ENCODE peak calls at places on chromosomes 13 and 19, in four cellular contexts. E is heart right ventricle, P is MM.1S, W is Panc1. O is an unnamed sample. For H3K36me3, the result is how much of the 10 kb centered on the place peaks cover.

GRCh38 chr13:103695320-103695719 is 629.1 kb upstream of the SLC10A2 start:
- DNase-seq in W (no peak), P (no peak), E (no peak), O (no peak)

GRCh38 chr13:97724450-97724849 is 229.0 kb upstream of the IPO5 start:
- DNase-seq in W (no peak), P (no peak), E (no peak), O (no peak)

GRCh38 chr19:18488403-18488723 is 33.5 kb downstream of the ELL start:
- DNase-seq in P (no peak), E (no peak), W (no peak), O (no peak)

GRCh38 chr13:49443327-49443688 is 556 bp downstream of the CAB39L start:
- DNase-seq in P (peak), E (no peak), W (no peak), O (no peak)

GRCh38 chr13:34941835-34942731 is at the start of gene NBEA:
- DNase-seq in P (peak), E (peak), W (no peak), O (peak)

GRCh38 chr13:99984463-99985242 is 3.1 kb downstream of the ZIC2 start:
- DNase-seq in E (no peak), P (no peak), W (no peak), O (no peak)

GRCh38 chr19:37012093-37012745 is 66.0 kb upstream of the ZNF420 start:
- DNase-seq in P (no peak), W (no peak), E (no peak), O (no peak)

GRCh38 chr19:34391813-34392212 is 12.4 kb upstream of the PDCD2L start:
- DNase-seq in W (no peak), P (no peak), E (no peak), O (no peak)

GRCh38 chr13:67880916-67881315 is 650.8 kb upstream of the PCDH9 start:
- DNase-seq in P (no peak), E (no peak), W (no peak), O (peak)

GRCh38 chr19:33214621-33215020 is 11.0 kb downstream of the SLC7A10 start:
- DNase-seq in P (no peak), W (no peak), E (no peak), O (peak)

GRCh38 chr19:47483200-47483599 is 819 bp downstream of the KPTN start:
- DNase-seq in E (no peak), W (no peak), P (no peak), O (no peak)

GRCh38 chr13:18212873-18213272 is 968.8 kb downstream of the TUBA3C start:
- DNase-seq in E (peak), P (no peak), W (no peak), O (peak)

GRCh38 chr19:2305974-2306806 is 1.8 kb downstream of the LINGO3 start:
- DNase-seq in W (no peak), E (no peak), P (no peak), O (no peak)

GRCh38 chr13:49112782-49113525 is 107.2 kb upstream of the MLNR start:
- DNase-seq in P (no peak), E (no peak), W (no peak), O (no peak)

GRCh38 chr19:8827277-8827676 is 4.8 kb downstream of the ZNF558 start:
- DNase-seq in P (no peak), E (no peak), W (no peak), O (no peak)

GRCh38 chr13:36363464-36363863 is 17.3 kb upstream of the SPART start:
- DNase-seq in P (no peak), W (no peak), E (no peak), O (no peak)
- H3K4me3 ChIP-seq in P (no peak), W (no peak), E (no peak), O (no peak)

DNA sequence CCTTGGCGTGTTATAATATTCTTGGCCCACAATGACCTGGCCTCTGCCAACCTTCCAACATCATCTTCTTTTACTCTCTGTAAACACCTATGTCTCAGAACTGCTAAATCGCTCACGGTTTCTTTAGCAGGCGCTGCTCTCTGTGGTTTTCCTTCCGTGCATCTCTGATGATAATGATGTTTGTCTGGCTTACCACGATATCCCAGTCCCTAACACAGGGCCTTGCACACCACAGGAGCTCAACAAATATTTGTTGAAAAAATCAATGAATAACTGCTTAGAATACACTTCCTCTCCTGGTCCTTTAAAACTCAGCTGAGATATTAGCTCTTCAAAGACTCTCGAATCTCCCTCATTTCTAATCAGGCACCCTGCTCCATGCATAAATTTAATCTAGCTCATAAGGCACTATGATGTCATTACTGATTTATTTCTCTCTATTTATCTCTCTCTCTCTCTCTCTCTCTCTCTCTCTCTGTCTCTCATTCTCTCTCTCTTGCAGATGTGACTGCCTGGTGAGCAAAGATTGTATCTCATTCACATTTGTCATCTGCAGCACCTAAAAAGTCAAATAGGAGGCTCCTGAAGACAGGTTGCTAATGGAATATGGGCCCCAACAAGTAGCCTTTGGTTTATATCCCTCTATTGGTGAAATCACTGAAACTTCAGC is 206.4 kb downstream of the NHLRC3 start:
- DNase-seq in P (no peak), E (no peak), W (no peak), O (no peak)
- H3K36me3 ChIP-seq in P (under half), E (under half), W (under half), O (under half)

DNA sequence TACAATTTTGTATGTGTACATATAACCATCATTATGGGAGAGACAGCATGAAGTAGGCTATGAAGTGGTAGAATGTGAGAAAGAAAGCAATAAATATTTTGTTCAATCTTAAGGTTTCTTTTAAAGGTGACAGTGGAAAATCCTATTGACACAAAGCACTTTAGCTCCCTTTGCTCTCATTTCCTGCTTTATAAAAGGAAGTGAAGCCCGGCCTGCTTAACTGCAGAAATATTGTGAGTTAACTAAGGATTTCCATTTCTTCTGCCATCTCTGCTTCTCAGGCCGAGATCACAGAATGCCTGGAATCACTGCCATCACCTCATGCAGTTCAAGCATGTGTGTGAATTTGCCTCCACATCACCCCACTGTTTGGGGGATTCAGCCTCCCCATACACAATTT is 83.5 kb downstream of the FRY start:
- DNase-seq in W (no peak), P (no peak), E (no peak), O (no peak)
- H3K4me3 ChIP-seq in W (no peak), P (no peak), E (no peak), O (no peak)

GRCh38 chr19:23384166-23384565 is 11.1 kb downstream of the ZNF91 start:
- DNase-seq in E (no peak), P (no peak), W (no peak), O (no peak)
- H3K36me3 ChIP-seq in E (half or more), P (under half), W (under half), O (under half)

DNA sequence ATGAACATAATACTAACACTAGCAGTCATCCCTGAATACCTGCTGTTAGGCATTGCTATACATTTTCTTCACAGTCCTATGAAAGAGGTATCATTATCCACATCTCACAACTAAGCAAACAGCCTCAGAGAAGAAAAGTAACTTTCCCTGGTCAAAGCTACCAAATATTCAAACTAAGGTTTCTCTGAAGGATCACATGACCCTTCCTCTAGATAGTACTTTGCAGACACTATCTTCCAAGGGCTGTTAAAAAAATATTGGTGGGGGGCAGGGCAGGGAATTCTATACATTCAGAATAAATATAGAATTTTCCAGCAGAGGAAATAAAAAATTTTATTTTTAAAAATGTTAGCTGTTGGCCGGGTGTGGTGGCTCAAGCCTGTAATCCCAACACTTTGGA is 3.1 kb downstream of the SLC25A30 start:
- DNase-seq in E (no peak), W (no peak), P (no peak), O (no peak)
- H3K4me3 ChIP-seq in E (no peak), W (peak), P (no peak), O (no peak)

GRCh38 chr19:10874019-10874418 is 2.7 kb downstream of the CARM1 start:
- DNase-seq in E (no peak), W (no peak), P (no peak), O (no peak)
- H3K36me3 ChIP-seq in E (under half), W (under half), P (under half), O (under half)

O was measured in bronchial epithelial cell.